ENCODE peak calls at places on chromosomes 11 and 22, in four cellular contexts. R is breast epithelium, Q is adrenal gland, Z is IMR-90. N is an unnamed sample.

GRCh38 chr11:102573851-102574250 is 43.3 kb upstream of the MMP7 start:
- DNase-seq in R (no peak), Q (no peak), Z (peak; percentile 43), N (no peak)

GRCh38 chr11:75475767-75476650 is 43.0 kb upstream of the KLHL35 start:
- DNase-seq in R (no peak), Q (peak; percentile 83), Z (peak; percentile 60), N (no peak)

GRCh38 chr22:37630839-37631435 is 8.5 kb upstream of the SH3BP1 start:
- DNase-seq in R (no peak), Q (peak; percentile 73), Z (no peak), N (no peak)

GRCh38 chr11:29482510-29482909 is 534.3 kb downstream of the KCNA4 start:
- DNase-seq in R (no peak), Q (no peak), Z (no peak), N (no peak)

GRCh38 chr11:132588366-132588765 is 943.9 kb downstream of the OPCML start:
- DNase-seq in R (no peak), Q (no peak), Z (peak; percentile 43), N (no peak)

GRCh38 chr11:134514354-134514951 is 102.4 kb upstream of the B3GAT1 start:
- DNase-seq in R (peak; percentile 45), Q (peak; percentile 29), Z (no peak), N (no peak)

GRCh38 chr22:29621761-29622526 is 18.5 kb downstream of the NF2 start:
- DNase-seq in R (no peak), Q (no peak), Z (peak; percentile 97), N (no peak)

GRCh38 chr22:21641417-21641794 is 696 bp upstream of the SDF2L1 start:
- DNase-seq in R (no peak), Q (peak; percentile 71), Z (peak; percentile 55), N (no peak)

GRCh38 chr22:40383905-40384304 is 13.5 kb downstream of the SGSM3 start:
- DNase-seq in R (no peak), Q (peak; percentile 81), Z (peak; percentile 75), N (no peak)

GRCh38 chr11:117832511-117832910 is 8.0 kb upstream of the FXYD2 start:
- DNase-seq in R (no peak), Q (peak; percentile 42), Z (no peak), N (no peak)

GRCh38 chr11:13692172-13692571 is 23.7 kb downstream of the FAR1 start:
- DNase-seq in R (no peak), Q (no peak), Z (no peak), N (no peak)

GRCh38 chr11:113305440-113306336 is 8.7 kb upstream of the TTC12 start:
- DNase-seq in R (peak; percentile 71), Q (peak; percentile 93), Z (peak; percentile 51), N (no peak)

GRCh38 chr11:48148749-48149148 is 67.9 kb upstream of the OR4B1 start:
- DNase-seq in R (no peak), Q (no peak), Z (no peak), N (no peak)

GRCh38 chr11:46296520-46297448 is 19.3 kb downstream of the CREB3L1 start:
- DNase-seq in R (no peak), Q (peak; percentile 72), Z (peak; percentile 98), N (no peak)

GRCh38 chr22:50280022-50280707 is 10.0 kb upstream of the MAPK11 start:
- DNase-seq in R (no peak), Q (no peak), Z (no peak), N (no peak)

DNA sequence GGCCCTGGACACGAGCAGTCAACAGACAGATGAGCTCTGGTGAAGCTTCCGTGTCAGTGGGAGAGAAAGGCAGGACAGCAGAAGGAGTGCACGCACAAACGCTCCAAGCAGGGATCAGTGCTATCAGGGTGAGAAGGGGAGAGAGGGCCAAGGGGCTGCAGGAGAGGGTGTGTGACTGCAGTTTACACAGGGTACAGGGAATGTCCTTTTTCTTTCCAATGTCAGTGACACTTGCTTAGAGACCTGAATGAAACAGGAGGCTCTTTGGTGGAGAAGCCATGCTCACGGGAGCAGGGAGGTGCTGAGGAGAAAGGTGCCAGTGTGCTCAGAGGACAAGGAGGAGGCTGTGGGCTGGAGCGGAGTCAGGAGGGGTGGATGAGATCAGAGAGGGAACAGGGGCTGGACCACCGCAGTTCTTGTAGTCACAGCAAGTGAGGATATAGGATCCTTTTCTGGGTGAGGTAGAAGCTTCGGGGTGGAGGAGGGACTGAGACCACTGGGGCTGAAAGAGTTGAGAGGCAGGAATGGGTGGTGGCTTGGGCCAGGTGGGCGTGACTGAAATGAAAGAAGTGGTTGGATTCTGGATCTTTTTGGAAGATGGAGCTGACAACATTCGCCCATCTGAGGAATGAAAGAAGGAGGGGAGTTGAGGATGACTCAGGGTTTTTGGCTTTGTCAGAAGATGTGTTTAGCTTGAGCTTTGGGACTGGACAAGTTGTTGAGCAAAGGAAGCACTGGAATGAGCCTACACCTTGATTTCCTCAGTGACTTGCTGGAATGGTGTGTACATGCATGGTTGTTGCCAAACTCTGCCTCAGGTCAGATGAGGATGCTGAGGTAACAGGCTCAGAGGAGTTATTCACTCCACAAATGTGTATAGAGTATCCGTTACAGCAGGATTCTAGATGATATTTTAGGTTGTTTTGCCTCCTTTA is 87.9 kb downstream of the ADAMTS15 start:
- DNase-seq in R (no peak), Q (no peak), Z (peak; percentile 30), N (peak; percentile 81)
- H3K27ac ChIP-seq in R (peak overlapping the region; percentile 66), Q (no peak overlapping the region), Z (no peak overlapping the region), N (no peak overlapping the region)

GRCh38 chr11:65430406-65431217 is 8.0 kb downstream of the NEAT1 start:
- DNase-seq in R (peak; percentile 14), Q (peak; percentile 57), Z (peak; percentile 69), N (no peak)
- TF ChIP-seq POLR2A in R (no peak), Q (peak; percentile 63), Z (peak; percentile 66), N (no peak)

GRCh38 chr22:48340727-48341709 is 1486.7 kb downstream of the BRD1 start:
- DNase-seq in R (no peak), Q (no peak), Z (no peak), N (no peak)

GRCh38 chr22:48337957-48338792 is 1489.5 kb downstream of the BRD1 start:
- DNase-seq in R (no peak), Q (no peak), Z (no peak), N (no peak)

GRCh38 chr22:48336339-48337060 is 1491.2 kb downstream of the BRD1 start:
- DNase-seq in R (peak; percentile 20), Q (no peak), Z (no peak), N (no peak)

GRCh38 chr22:48340191-48340590 is 1487.5 kb downstream of the BRD1 start:
- DNase-seq in R (no peak), Q (no peak), Z (no peak), N (no peak)

DNA sequence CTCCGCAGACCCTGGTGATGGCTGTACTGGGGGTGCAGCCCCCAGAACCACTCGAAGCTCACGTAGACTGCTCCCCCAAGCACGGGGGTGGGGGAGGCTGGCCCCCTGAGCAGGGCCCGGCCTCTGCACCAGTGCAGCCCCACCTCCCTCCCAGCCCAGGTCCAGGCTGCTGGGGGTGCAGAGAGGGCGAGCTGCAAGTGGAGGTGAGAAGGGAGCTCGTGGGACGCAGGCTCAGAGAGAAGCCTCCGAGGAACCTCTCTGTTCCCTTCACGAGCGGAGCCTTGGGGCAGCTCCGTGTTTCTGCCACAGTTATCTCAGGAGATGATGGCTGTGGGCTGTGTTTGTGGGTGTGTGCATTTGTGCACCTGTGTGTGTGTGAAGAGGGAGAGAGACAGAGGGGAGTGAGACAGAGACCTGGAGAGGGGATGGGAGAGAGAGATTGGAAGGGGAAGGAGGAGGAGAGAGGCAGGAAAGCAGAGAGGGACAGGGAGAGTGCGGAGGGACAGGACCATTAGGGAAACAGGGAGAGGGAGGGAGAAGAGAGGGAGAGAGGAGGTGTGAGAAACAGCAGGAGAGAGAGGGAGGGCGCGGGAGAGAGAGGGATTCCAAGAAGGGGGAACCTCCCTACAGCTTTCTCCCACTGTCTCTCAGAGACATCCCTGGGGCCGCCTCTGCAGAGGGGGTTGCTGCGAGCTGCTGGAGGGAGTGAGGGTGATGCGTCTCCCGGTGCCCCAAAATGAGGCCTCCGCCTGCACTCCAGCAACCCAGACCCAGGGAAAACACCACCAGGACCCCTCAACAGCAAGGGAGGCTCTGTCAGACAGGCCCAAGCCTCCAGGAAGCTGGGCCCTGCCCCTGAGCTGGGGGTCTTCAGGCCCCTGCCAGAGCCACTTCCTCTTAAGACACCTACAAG is 1488.6 kb downstream of the BRD1 start:
- DNase-seq in R (no peak), Q (no peak), Z (no peak), N (no peak)
- H3K9me3 ChIP-seq in R (no peaks in the 10 kb centered on the region), Q (no peaks in the 10 kb centered on the region), Z (peaks cover 83% of the 10 kb centered on the region), N (no peaks in the 10 kb centered on the region)

GRCh38 chr11:21969841-21970240 is 223.0 kb upstream of the ANO5 start:
- DNase-seq in R (no peak), Q (no peak), Z (no peak), N (no peak)

GRCh38 chr11:21976210-21976609 is 216.7 kb upstream of the ANO5 start:
- DNase-seq in R (no peak), Q (no peak), Z (no peak), N (no peak)

GRCh38 chr11:21975242-21975641 is 217.6 kb upstream of the ANO5 start:
- DNase-seq in R (no peak), Q (no peak), Z (no peak), N (no peak)
- H3K27ac ChIP-seq in R (no peak overlapping the region), Q (no peak overlapping the region), Z (no peak overlapping the region), N (no peak overlapping the region)

GRCh38 chr11:6609502-6610015 is 2.5 kb downstream of the TAF10 start:
- DNase-seq in R (no peak), Q (no peak), Z (no peak), N (peak; percentile 85)
- TF ChIP-seq POLR2A in R (no peak), Q (no peak), Z (no peak), N (no peak)

GRCh38 chr11:71316701-71317100 is 64.3 kb upstream of the SHANK2 start:
- DNase-seq in R (no peak), Q (no peak), Z (no peak), N (no peak)
- H3K9me3 ChIP-seq in R (peaks cover 9% of the 10 kb centered on the region), Q (no peaks in the 10 kb centered on the region), Z (peaks cover 17% of the 10 kb centered on the region), N (no peaks in the 10 kb centered on the region)

N was measured in vagina.